ENCODE peak calls at places on chromosomes 3 and 15, in five cellular contexts. B is trophoblast cell, Z is neuronal stem cell, X is mesendoderm, M is H9. W is an unnamed sample.

GRCh38 chr3:185722920-185723319 is 101.9 kb downstream of the IGF2BP2 start:
- DNase-seq in B (no peak), Z (no peak), X (no peak), M (no peak), W (no peak)

GRCh38 chr3:64214697-64215018 is 10.6 kb downstream of the PRICKLE2 start:
- DNase-seq in B (no peak), Z (no peak), X (no peak), M (no peak), W (peak; percentile 76)

GRCh38 chr3:136067211-136067610 is 101.7 kb downstream of the PPP2R3A start:
- DNase-seq in B (no peak), Z (no peak), X (no peak), M (no peak), W (no peak)

GRCh38 chr3:153927107-153927506 is 194.1 kb upstream of the ARHGEF26 start:
- DNase-seq in B (no peak), Z (no peak), X (peak; percentile 53), M (no peak), W (peak; percentile 60)

GRCh38 chr3:66822059-66823009 is 175.8 kb upstream of the KBTBD8 start:
- DNase-seq in B (peak; percentile 51), Z (peak; percentile 69), X (peak; percentile 83), M (peak; percentile 85), W (peak; percentile 67)

GRCh38 chr15:27271258-27271657 is 300.3 kb downstream of the GABRG3 start:
- DNase-seq in B (no peak), Z (no peak), X (no peak), M (peak; percentile 54), W (no peak)

GRCh38 chr3:42654331-42655201 is 1.1 kb downstream of the ZBTB47 start:
- DNase-seq in B (no peak), Z (peak; percentile 71), X (peak; percentile 91), M (peak; percentile 83), W (peak; percentile 44)

GRCh38 chr15:68493629-68494028 is 61.7 kb upstream of the ITGA11 start:
- DNase-seq in B (no peak), Z (no peak), X (no peak), M (no peak), W (no peak)

GRCh38 chr3:23655749-23656148 is 150.0 kb upstream of the UBE2E1 start:
- DNase-seq in B (no peak), Z (no peak), X (no peak), M (no peak), W (no peak)

GRCh38 chr3:9503283-9503682 is 50.3 kb downstream of the LHFPL4 start:
- DNase-seq in B (peak; percentile 65), Z (peak; percentile 85), X (peak; percentile 90), M (peak; percentile 89), W (peak; percentile 61)

GRCh38 chr3:124885466-124886167 is 1.5 kb downstream of the ITGB5 start:
- DNase-seq in B (no peak), Z (peak; percentile 26), X (peak; percentile 69), M (peak; percentile 51), W (no peak)

GRCh38 chr3:124887996-124888298 is 782 bp upstream of the ITGB5 start:
- DNase-seq in B (no peak), Z (no peak), X (no peak), M (no peak), W (no peak)

GRCh38 chr3:124887177-124887995 is at the start of gene ITGB5:
- DNase-seq in B (peak; percentile 55), Z (peak; percentile 80), X (peak; percentile 90), M (peak; percentile 67), W (peak; percentile 63)

GRCh38 chr3:124888482-124889441 is 1.6 kb upstream of the ITGB5 start:
- DNase-seq in B (no peak), Z (no peak), X (peak; percentile 94), M (peak; percentile 59), W (no peak)

GRCh38 chr3:124886168-124887051 is 755 bp downstream of the ITGB5 start:
- DNase-seq in B (peak; percentile 29), Z (peak; percentile 43), X (peak; percentile 86), M (peak; percentile 75), W (peak; percentile 38)
- H3K23ac ChIP-seq in B (no peak overlapping the region), Z (peak overlapping the region; percentile 96), X (peak overlapping the region; percentile 80), M (no peak overlapping the region), W (peak overlapping the region; percentile 61)

GRCh38 chr3:50815844-50816243 is 141.1 kb downstream of the DOCK3 start:
- DNase-seq in B (no peak), Z (no peak), X (peak; percentile 16), M (no peak), W (no peak)

GRCh38 chr3:50811893-50812292 is 137.2 kb downstream of the DOCK3 start:
- DNase-seq in B (peak; percentile 96), Z (no peak), X (peak; percentile 12), M (no peak), W (no peak)

GRCh38 chr3:50817756-50818518 is 143.2 kb downstream of the DOCK3 start:
- DNase-seq in B (peak; percentile 49), Z (no peak), X (peak; percentile 60), M (peak; percentile 52), W (no peak)

DNA sequence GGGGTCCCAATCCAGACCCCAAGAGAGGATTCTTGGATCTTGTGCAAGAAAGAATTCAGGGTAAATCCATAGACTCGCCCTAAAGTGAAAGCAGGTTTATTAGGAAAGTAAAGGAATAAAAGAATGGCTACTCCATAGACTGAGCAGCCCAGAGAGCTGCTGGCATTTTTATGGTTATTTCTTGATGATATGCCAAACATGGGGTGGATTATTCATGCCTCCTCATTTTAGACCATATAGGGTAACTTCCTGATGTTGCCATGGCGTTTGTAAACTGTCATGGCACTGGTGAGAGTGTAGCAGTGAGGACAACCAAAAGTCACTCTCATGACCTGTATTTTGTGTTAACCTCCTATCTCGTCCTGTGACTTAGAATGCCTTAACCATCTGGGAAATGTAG is 142.2 kb downstream of the DOCK3 start:
- DNase-seq in B (no peak), Z (no peak), X (no peak), M (no peak), W (no peak)
- H3K23ac ChIP-seq in B (no peak overlapping the region), Z (no peak overlapping the region), X (no peak overlapping the region), M (no peak overlapping the region), W (no peak overlapping the region)

GRCh38 chr15:55740981-55741591 is 1.9 kb downstream of the PRTG start:
- DNase-seq in B (no peak), Z (no peak), X (peak; percentile 69), M (no peak), W (no peak)

GRCh38 chr15:55741592-55742497 is 1.1 kb downstream of the PRTG start:
- DNase-seq in B (no peak), Z (no peak), X (peak; percentile 67), M (peak; percentile 60), W (no peak)

GRCh38 chr15:55742927-55743614 is at the start of gene PRTG:
- DNase-seq in B (peak; percentile 75), Z (peak; percentile 98), X (peak; percentile 87), M (peak; percentile 76), W (peak; percentile 69)

GRCh38 chr15:55743615-55743978 is 645 bp upstream of the PRTG start:
- DNase-seq in B (no peak), Z (no peak), X (no peak), M (no peak), W (no peak)

DNA sequence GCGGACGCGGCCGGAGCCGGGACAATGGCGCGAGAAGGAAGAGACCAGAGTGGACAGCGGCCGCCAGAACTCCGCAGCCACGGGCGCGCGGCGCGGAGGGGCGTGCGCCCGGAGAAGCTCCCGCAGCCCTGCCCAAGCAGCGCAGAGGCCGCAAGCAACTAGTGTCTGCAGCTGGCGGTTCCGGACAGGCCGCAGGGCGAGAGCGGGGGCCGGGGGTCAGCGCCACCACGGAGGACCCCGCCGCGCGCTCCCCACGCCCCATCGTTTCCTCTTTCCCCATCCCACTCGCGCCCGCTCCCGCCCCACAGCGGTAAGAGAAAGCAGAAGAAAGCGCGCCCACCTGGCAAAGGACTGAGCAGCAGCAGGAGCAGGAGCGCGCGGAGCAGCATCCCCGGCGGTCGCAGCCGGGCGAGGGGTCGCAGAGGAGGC is 440 bp downstream of the PRTG start:
- DNase-seq in B (no peak), Z (no peak), X (no peak), M (no peak), W (peak; percentile 22)
- H3K23ac ChIP-seq in B (no peak overlapping the region), Z (peak overlapping the region; percentile 96), X (no peak overlapping the region), M (no peak overlapping the region), W (no peak overlapping the region)

GRCh38 chr3:4848176-4848575 is 131.1 kb upstream of the BHLHE40 start:
- DNase-seq in B (no peak), Z (no peak), X (no peak), M (no peak), W (no peak)
- H3K23ac ChIP-seq in B (no peak overlapping the region), Z (no peak overlapping the region), X (no peak overlapping the region), M (no peak overlapping the region), W (no peak overlapping the region)

GRCh38 chr3:192991351-192991750 is 73.7 kb upstream of the MB21D2 start:
- DNase-seq in B (no peak), Z (no peak), X (no peak), M (no peak), W (no peak)

GRCh38 chr3:192992346-192992745 is 74.7 kb upstream of the MB21D2 start:
- DNase-seq in B (no peak), Z (no peak), X (no peak), M (no peak), W (no peak)

DNA sequence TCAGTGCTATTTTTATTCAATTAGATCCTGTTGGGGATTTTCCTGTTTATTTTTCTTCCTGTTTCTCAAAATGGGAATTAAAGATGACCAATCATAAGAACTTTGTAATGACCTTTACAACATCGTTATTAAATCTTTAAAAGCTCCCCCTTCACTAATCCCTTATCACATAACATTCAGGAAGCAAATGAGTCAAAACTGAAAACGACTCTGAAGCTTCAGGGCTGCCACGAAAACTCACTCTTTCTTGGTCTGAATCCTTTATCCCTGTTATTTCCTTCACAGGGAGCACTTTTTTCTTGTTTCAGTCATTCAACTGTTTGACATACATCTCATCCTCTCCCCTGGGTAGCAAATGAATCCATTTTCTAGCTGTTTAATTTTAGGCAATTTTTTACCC is 75.8 kb upstream of the MB21D2 start:
- DNase-seq in B (no peak), Z (no peak), X (no peak), M (no peak), W (no peak)
- H3K23ac ChIP-seq in B (no peak overlapping the region), Z (no peak overlapping the region), X (no peak overlapping the region), M (no peak overlapping the region), W (no peak overlapping the region)

GRCh38 chr3:148612278-148612677 is 85.4 kb upstream of the AGTR1 start:
- DNase-seq in B (no peak), Z (no peak), X (no peak), M (no peak), W (no peak)

GRCh38 chr3:148604270-148605085 is 93.2 kb upstream of the AGTR1 start:
- DNase-seq in B (peak; percentile 55), Z (no peak), X (no peak), M (no peak), W (peak; percentile 28)

GRCh38 chr3:148601766-148602685 is 95.7 kb upstream of the AGTR1 start:
- DNase-seq in B (no peak), Z (no peak), X (no peak), M (no peak), W (peak; percentile 48)

GRCh38 chr3:148605551-148605950 is 92.2 kb upstream of the AGTR1 start:
- DNase-seq in B (no peak), Z (no peak), X (no peak), M (no peak), W (no peak)

GRCh38 chr3:148606979-148607378 is 90.7 kb upstream of the AGTR1 start:
- DNase-seq in B (peak; percentile 29), Z (no peak), X (peak; percentile 67), M (no peak), W (peak; percentile 9)
- H3K23ac ChIP-seq in B (no peak overlapping the region), Z (no peak overlapping the region), X (no peak overlapping the region), M (no peak overlapping the region), W (no peak overlapping the region)